ENCODE peak calls at places on chromosomes 13 and 19, in seven cellular contexts. H is fibroblast of lung; G is neural progenitor cell; B is PC-9; K is body of pancreas; Z is CD8-positive, alpha-beta T cell; D is breast epithelium. R is an unnamed sample. For H3K9me3 and H3K4me1, the result is how much of the 10 kb centered on the place peaks cover.

GRCh38 chr13:59176775-59177174 is 987.0 kb downstream of the DIAPH3 start:
- DNase-seq in H (no peak), G (no peak), B (no peak), K (no peak), Z (no peak), D (no peak), R (no peak)

GRCh38 chr19:57850553-57851017 is 926 bp downstream of the ZNF587 start:
- DNase-seq in H (peak), G (peak), B (peak), K (peak), Z (peak), D (no peak), R (no peak)

GRCh38 chr13:104198811-104199210 is 1132.6 kb upstream of the SLC10A2 start:
- DNase-seq in H (no peak), G (no peak), B (no peak), K (no peak), Z (no peak), D (no peak), R (no peak)

GRCh38 chr13:50831510-50831909 is 12.0 kb downstream of the DLEU7 start:
- DNase-seq in H (peak), G (no peak), B (no peak), K (no peak), Z (no peak), D (no peak), R (no peak)

GRCh38 chr13:110444226-110444653 is 117.3 kb downstream of the RAB20 start:
- DNase-seq in H (peak), G (no peak), B (peak), K (no peak), Z (no peak), D (no peak), R (no peak)

GRCh38 chr13:97196340-97196739 is 25.8 kb upstream of the MBNL2 start:
- DNase-seq in H (no peak), G (no peak), B (no peak), K (no peak), Z (no peak), D (no peak), R (no peak)

GRCh38 chr13:93775507-93776108 is 549.0 kb downstream of the GPC6 start:
- DNase-seq in H (peak), G (no peak), B (no peak), K (no peak), Z (no peak), D (no peak), R (no peak)

GRCh38 chr13:51620165-51620983 is 36.1 kb downstream of the WDFY2 start:
- DNase-seq in H (no peak), G (no peak), B (no peak), K (no peak), Z (no peak), D (no peak), R (no peak)

GRCh38 chr13:24851546-24851945 is 87.6 kb downstream of the RNF17 start:
- DNase-seq in H (peak), G (no peak), B (no peak), K (no peak), Z (no peak), D (no peak), R (no peak)

GRCh38 chr19:55070755-55071502 is 4.7 kb upstream of the EPS8L1 start:
- DNase-seq in H (peak), G (no peak), B (peak), K (peak), Z (no peak), D (peak), R (no peak)

GRCh38 chr13:75195479-75196111 is 286.4 kb downstream of the TBC1D4 start:
- DNase-seq in H (no peak), G (peak), B (no peak), K (no peak), Z (no peak), D (no peak), R (no peak)

GRCh38 chr19:9913237-9914000 is 22.9 kb downstream of the OLFM2 start:
- DNase-seq in H (no peak), G (peak), B (peak), K (peak), Z (no peak), D (no peak), R (no peak)

GRCh38 chr19:43622956-43623355 is 3.5 kb upstream of the ZNF428 start:
- DNase-seq in H (no peak), G (no peak), B (no peak), K (no peak), Z (no peak), D (no peak), R (no peak)

GRCh38 chr19:51440846-51441409 is 17.3 kb downstream of the SIGLEC8 start:
- DNase-seq in H (no peak), G (no peak), B (no peak), K (no peak), Z (peak), D (no peak), R (peak)

DNA sequence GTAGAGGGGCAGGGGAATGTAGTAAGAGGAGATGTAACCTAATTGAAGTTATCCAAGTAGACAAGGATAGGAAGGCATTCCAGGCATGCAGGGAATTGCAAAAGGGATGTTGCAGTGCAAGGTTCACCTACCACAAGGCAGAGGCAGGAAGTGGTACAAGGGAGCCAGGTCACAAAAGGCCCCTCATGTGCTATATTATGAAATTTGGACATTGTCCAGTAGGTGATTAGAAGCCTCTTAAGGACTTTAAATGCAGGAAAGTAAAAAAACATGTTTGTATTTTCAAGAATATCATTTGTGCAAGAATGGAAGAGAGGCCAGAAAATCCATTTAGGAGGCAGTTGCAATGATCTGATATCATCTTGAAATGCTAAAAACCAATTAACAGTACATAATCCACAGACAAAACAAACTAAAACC is 111.4 kb downstream of the FRY start:
- DNase-seq in H (peak), G (peak), B (peak), K (no peak), Z (no peak), D (no peak), R (no peak)
- H3K9me3 ChIP-seq in H (under half), G (under half), B (under half), K (under half), Z (under half), D (under half), R (under half)

GRCh38 chr19:14413355-14413754 is 5.8 kb downstream of the DDX39A start:
- DNase-seq in H (no peak), G (no peak), B (no peak), K (no peak), Z (no peak), D (no peak), R (no peak)
- H3K4me1 ChIP-seq in H (under half), G (under half), B (under half), K (under half), Z (half or more), D (under half), R (half or more)

GRCh38 chr19:22491746-22492145 is 69.6 kb upstream of the ZNF98 start:
- DNase-seq in H (no peak), G (no peak), B (no peak), K (no peak), Z (no peak), D (no peak), R (no peak)
- H3K9me3 ChIP-seq in H (under half), G (under half), B (under half), K (half or more), Z (under half), D (half or more), R (under half)

GRCh38 chr13:83740622-83741021 is 141.7 kb downstream of the SLITRK1 start:
- DNase-seq in H (no peak), G (no peak), B (no peak), K (no peak), Z (no peak), D (no peak), R (no peak)
- H3K4me1 ChIP-seq in H (under half), G (under half), B (under half), K (under half), Z (under half), D (under half), R (under half)

DNA sequence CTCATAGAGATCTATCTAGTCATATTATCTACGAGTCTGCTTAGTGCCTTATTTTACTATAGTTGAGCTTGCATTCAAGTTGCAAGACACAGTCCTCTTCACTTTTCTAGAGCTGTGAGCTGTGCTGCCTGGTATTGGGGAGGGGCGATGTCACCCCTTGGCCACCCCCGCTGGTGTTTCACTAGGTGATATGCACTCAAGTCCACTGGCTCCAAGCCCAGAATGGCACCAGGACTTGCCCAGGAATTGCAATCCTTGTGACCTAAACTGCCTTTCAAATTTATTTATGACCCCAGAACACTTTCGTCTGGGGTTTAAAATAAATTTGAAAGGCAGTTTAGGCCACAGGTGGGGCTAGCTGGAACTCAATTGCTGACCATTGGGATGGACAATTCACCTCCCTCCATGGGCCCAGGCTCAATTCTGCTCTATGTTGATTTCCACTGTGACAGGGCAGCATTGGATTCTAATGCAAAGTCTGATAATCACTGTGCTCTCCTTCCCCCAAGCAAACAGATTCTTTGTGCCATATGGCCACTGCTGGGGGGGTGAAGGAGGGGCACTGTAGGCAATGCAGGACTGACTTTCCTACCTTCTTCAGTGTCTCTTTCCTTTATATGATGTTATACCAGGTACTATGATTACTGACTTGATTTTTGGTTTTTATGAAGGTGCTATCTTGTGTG is 1244.2 kb upstream of the MIR17HG start:
- DNase-seq in H (no peak), G (no peak), B (no peak), K (no peak), Z (no peak), D (no peak), R (no peak)
- H3K9me3 ChIP-seq in H (under half), G (under half), B (under half), K (under half), Z (under half), D (under half), R (under half)

GRCh38 chr19:39768334-39768733 is 10.3 kb upstream of the LEUTX start:
- DNase-seq in H (no peak), G (no peak), B (no peak), K (no peak), Z (no peak), D (no peak), R (no peak)

GRCh38 chr19:39768811-39769210 is 9.8 kb upstream of the LEUTX start:
- DNase-seq in H (no peak), G (peak), B (no peak), K (no peak), Z (no peak), D (no peak), R (no peak)

DNA sequence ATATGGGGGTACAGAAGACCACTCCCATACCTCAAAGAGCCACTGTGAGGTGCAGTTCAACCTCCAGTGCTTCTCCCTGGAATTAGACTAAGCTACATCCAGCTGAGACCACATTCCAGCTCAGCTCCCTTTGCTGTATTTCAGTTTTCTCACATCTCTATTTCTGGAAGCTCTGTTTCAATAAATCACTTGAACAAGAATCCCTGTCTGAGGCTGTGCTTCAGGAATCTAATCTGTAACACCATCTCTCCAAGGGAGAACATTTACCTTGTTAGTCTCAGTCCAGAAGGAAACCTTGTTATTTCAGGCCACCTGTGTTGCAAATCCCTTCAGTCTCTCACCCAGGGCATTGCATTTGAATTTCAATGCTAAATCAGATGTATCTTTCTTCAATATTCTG is 6.9 kb upstream of the LEUTX start:
- DNase-seq in H (no peak), G (no peak), B (no peak), K (no peak), Z (no peak), D (no peak), R (no peak)
- H3K4me1 ChIP-seq in H (under half), G (under half), B (under half), K (under half), Z (under half), D (under half), R (under half)

GRCh38 chr13:98972627-98973026 is 5.2 kb downstream of the DOCK9 start:
- DNase-seq in H (peak), G (peak), B (peak), K (no peak), Z (no peak), D (no peak), R (no peak)
- H3K9me3 ChIP-seq in H (under half), G (under half), B (under half), K (under half), Z (under half), D (under half), R (under half)

DNA sequence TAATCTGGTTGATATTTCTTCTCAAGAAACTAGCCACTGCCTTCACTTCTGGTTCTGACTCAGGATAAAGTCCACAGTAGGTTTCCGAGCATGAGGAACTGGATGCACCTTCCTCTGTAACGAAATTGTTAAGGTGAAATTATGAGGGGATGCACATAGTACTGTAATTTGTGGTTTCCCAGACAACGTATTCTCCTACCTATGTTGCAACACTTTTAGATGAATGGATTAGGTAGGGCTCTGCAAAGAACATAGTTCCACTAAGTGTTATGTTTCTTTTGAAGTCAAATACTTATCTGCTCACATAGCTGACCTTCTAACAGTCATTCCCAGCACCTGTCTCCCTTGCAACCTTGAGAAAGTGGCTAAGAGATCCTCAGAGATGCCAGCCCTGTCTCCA is 5.7 kb upstream of the ZC3H13 start:
- DNase-seq in H (no peak), G (no peak), B (no peak), K (no peak), Z (no peak), D (no peak), R (no peak)
- H3K4me1 ChIP-seq in H (under half), G (under half), B (under half), K (under half), Z (under half), D (under half), R (under half)

GRCh38 chr19:15732388-15732787 is 4.6 kb downstream of the OR10H2 start:
- DNase-seq in H (no peak), G (no peak), B (no peak), K (no peak), Z (no peak), D (no peak), R (no peak)

GRCh38 chr19:15740785-15741184 is 3.0 kb downstream of the OR10H3 start:
- DNase-seq in H (no peak), G (no peak), B (no peak), K (no peak), Z (no peak), D (no peak), R (no peak)

GRCh38 chr19:15733895-15734294 is 3.9 kb upstream of the OR10H3 start:
- DNase-seq in H (no peak), G (no peak), B (no peak), K (no peak), Z (no peak), D (no peak), R (no peak)

GRCh38 chr19:15737722-15738121 is at the start of gene OR10H3:
- DNase-seq in H (no peak), G (no peak), B (no peak), K (no peak), Z (no peak), D (no peak), R (no peak)
- H3K9me3 ChIP-seq in H (under half), G (under half), B (under half), K (under half), Z (under half), D (under half), R (under half)

R was measured in CD8-positive, alpha-beta memory T cell.